ENCODE peak calls at places on chromosomes 3 and 15, in seven cellular contexts. W is IMR-90, V is A549, A is GM23248, Z is astrocyte, B is neural progenitor cell, P is neuronal stem cell. N is an unnamed sample.

GRCh38 chr3:118075873-118076272 is 958.8 kb downstream of the IGSF11 start:
- DNase-seq in A (no peak), V (no peak), W (peak; percentile 58), P (no peak), B (no peak), Z (peak; percentile 2), N (no peak)

GRCh38 chr3:24963762-24964625 is 464.1 kb upstream of the RARB start:
- DNase-seq in A (peak; percentile 50), P (peak; percentile 12), W (peak; percentile 17), B (peak; percentile 52), V (no peak), Z (peak; percentile 18), N (peak; percentile 23)

GRCh38 chr15:68256675-68257450 is 20.7 kb upstream of the FEM1B start:
- DNase-seq in W (peak; percentile 68), V (peak; percentile 64), B (peak; percentile 94), Z (peak; percentile 52), A (peak; percentile 96), P (peak; percentile 77), N (peak; percentile 92)

GRCh38 chr15:85541744-85542143 is 161.3 kb downstream of the AKAP13 start:
- DNase-seq in V (no peak), Z (no peak), B (no peak), A (peak; percentile 13), P (no peak), W (peak; percentile 37), N (no peak)

GRCh38 chr15:74173545-74174215 is at the start of gene ISLR:
- DNase-seq in V (no peak), Z (peak; percentile 18), B (no peak), A (peak; percentile 70), W (peak; percentile 8), P (no peak), N (no peak)

GRCh38 chr3:71075481-71075880 is 508.0 kb downstream of the FOXP1 start:
- DNase-seq in Z (no peak), V (no peak), W (no peak), B (no peak), A (no peak), P (no peak), N (no peak)

GRCh38 chr15:60660290-60661051 is 181.5 kb upstream of the ICE2 start:
- DNase-seq in A (peak; percentile 91), P (no peak), B (no peak), Z (peak; percentile 70), V (no peak), W (peak; percentile 73), N (peak; percentile 64)

GRCh38 chr3:131163-131889 is 65.2 kb upstream of the CHL1 start:
- DNase-seq in V (no peak), Z (no peak), B (no peak), A (no peak), W (no peak), P (no peak), N (no peak)

GRCh38 chr3:71130516-71131384 is 452.8 kb downstream of the FOXP1 start:
- DNase-seq in A (peak; percentile 41), P (no peak), Z (peak; percentile 87), B (peak; percentile 34), W (peak; percentile 83), V (no peak), N (peak; percentile 79)

GRCh38 chr15:57732526-57733331 is 26.2 kb downstream of the POLR2M start:
- DNase-seq in W (peak; percentile 50), B (peak; percentile 81), A (peak; percentile 69), P (peak; percentile 55), V (peak; percentile 46), Z (peak; percentile 35), N (peak; percentile 56)

GRCh38 chr15:51076898-51077564 is 17.7 kb downstream of the TNFAIP8L3 start:
- DNase-seq in P (no peak), Z (peak; percentile 67), W (no peak), A (no peak), B (no peak), V (no peak), N (peak; percentile 35)

GRCh38 chr3:109943181-109943580 is 605.8 kb upstream of the DPPA4 start:
- DNase-seq in V (no peak), Z (no peak), W (peak; percentile 9), A (no peak), B (no peak), P (no peak), N (no peak)

GRCh38 chr3:147200545-147200944 is 205.8 kb downstream of the ZIC4 start:
- DNase-seq in W (peak; percentile 84), Z (peak; percentile 43), A (peak; percentile 37), P (no peak), B (no peak), V (no peak), N (no peak)

GRCh38 chr3:42667096-42667522 is 13.6 kb downstream of the ZBTB47 start:
- DNase-seq in Z (no peak), B (no peak), A (no peak), V (no peak), P (no peak), W (no peak), N (no peak)

GRCh38 chr3:193347507-193348501 is 30.7 kb downstream of the ATP13A5 start:
- DNase-seq in Z (no peak), W (no peak), A (no peak), P (no peak), V (no peak), B (peak; percentile 67), N (no peak)

GRCh38 chr15:78393137-78393536 is 44.9 kb upstream of the IREB2 start:
- DNase-seq in W (no peak), V (no peak), Z (no peak), P (no peak), A (no peak), B (no peak), N (no peak)

GRCh38 chr3:86438544-86438943 is 552.4 kb downstream of the VGLL3 start:
- DNase-seq in W (no peak), Z (no peak), V (no peak), A (no peak), B (no peak), P (no peak), N (no peak)

GRCh38 chr3:16604887-16605602 is at the start of gene DAZL:
- DNase-seq in P (no peak), V (no peak), B (no peak), Z (no peak), W (no peak), A (no peak), N (no peak)

GRCh38 chr3:18393906-18394305 is 31.2 kb downstream of the SATB1 start:
- DNase-seq in Z (no peak), P (no peak), B (no peak), V (no peak), W (peak; percentile 16), A (peak; percentile 47), N (no peak)

GRCh38 chr3:185276415-185276814 is 22.6 kb upstream of the EHHADH start:
- DNase-seq in W (no peak), A (no peak), B (no peak), P (no peak), V (no peak), Z (no peak), N (no peak)

GRCh38 chr3:185282696-185283373 is 29.0 kb upstream of the EHHADH start:
- DNase-seq in V (peak; percentile 87), P (peak; percentile 85), B (peak; percentile 97), A (peak; percentile 99), W (peak; percentile 93), Z (peak; percentile 90), N (peak; percentile 100)

GRCh38 chr3:185283374-185283935 is 29.6 kb upstream of the EHHADH start:
- DNase-seq in V (peak; percentile 24), W (peak; percentile 16), A (peak; percentile 32), B (no peak), Z (peak; percentile 45), P (no peak), N (no peak)

GRCh38 chr3:185279582-185280138 is 25.8 kb upstream of the EHHADH start:
- DNase-seq in V (no peak), A (no peak), W (no peak), Z (no peak), B (no peak), P (no peak), N (no peak)

DNA sequence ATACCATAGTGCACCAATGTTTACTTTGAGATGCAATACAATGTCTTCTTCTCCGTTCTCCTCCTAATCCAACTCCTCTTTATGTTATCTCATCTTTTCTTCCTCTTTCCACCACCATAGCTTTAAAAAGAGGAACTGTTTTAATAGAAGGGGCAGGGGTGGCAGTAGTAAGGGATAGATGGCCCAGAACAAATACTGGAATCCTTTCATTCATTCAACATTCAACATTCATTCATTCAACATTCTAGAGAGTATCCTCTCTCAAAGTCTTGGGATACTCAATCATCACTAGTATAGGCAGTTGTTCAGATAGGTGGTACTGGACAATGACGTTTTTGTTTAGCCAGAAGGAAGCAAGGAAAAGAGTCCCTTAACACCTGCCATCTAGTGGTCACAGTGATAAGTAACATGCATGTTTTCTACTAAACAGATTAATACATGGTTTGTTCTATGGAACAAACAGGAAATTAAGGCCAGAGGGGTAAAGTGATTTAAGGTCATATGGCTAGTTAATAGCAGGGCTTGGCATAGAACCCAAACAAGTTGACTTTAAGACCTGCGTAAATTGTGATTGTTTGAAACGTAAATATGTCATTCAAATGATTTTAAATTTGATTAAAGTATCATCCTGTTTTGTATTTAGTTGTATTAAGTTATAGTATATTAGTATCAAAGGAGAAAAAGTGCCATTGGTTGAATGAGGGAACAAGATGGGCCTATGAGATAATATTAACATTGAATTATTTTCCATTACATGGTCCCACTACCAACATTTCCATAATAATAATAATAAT is 26.9 kb upstream of the EHHADH start:
- DNase-seq in Z (peak; percentile 53), B (peak; percentile 71), P (no peak), V (peak; percentile 56), A (peak; percentile 78), W (peak; percentile 70), N (peak; percentile 82)
- H3K4me2 ChIP-seq in Z (no peak overlapping the region), B (peak overlapping the region; percentile 37), P (no peak overlapping the region), V (peak overlapping the region; percentile 37), A (no peak overlapping the region), W (no peak overlapping the region), N (peak overlapping the region; percentile 25)

GRCh38 chr3:132448211-132448961 is 31.1 kb downstream of the DNAJC13 start:
- DNase-seq in B (no peak), V (no peak), P (no peak), A (peak; percentile 61), W (peak; percentile 69), Z (peak; percentile 39), N (peak; percentile 67)
- H3K4me2 ChIP-seq in B (no peak overlapping the region), V (no peak overlapping the region), P (no peak overlapping the region), A (peak overlapping the region; percentile 33), W (peak overlapping the region; percentile 46), Z (peak overlapping the region; percentile 16), N (peak overlapping the region; percentile 76)

GRCh38 chr3:113211370-113212154 is at the start of gene BOC:
- DNase-seq in B (peak; percentile 77), W (peak; percentile 68), V (peak; percentile 45), A (peak; percentile 81), Z (peak; percentile 73), P (peak; percentile 63), N (peak; percentile 14)
- H3K4me2 ChIP-seq in B (peak within 1 kb of the TSS; percentile 99), W (peak within 1 kb of the TSS; percentile 98), V (peak within 1 kb of the TSS; percentile 96), A (peak within 1 kb of the TSS; percentile 98), Z (peak within 1 kb of the TSS; percentile 99), P (peak within 1 kb of the TSS; percentile 83), N (peak within 1 kb of the TSS; percentile 94)

GRCh38 chr3:8766148-8766547 is 3.3 kb downstream of the OXTR start:
- DNase-seq in W (no peak), P (no peak), V (no peak), A (no peak), B (no peak), Z (no peak), N (no peak)

GRCh38 chr3:8767181-8767666 is 2.2 kb downstream of the OXTR start:
- DNase-seq in V (no peak), Z (no peak), P (no peak), B (no peak), A (peak; percentile 45), W (no peak), N (no peak)

GRCh38 chr3:8768364-8769087 is 887 bp downstream of the OXTR start:
- DNase-seq in V (no peak), B (no peak), P (no peak), W (no peak), Z (no peak), A (peak; percentile 55), N (no peak)

GRCh38 chr3:8769088-8769822 is at the start of gene OXTR:
- DNase-seq in A (peak; percentile 90), P (peak; percentile 77), W (peak; percentile 82), V (peak; percentile 78), B (peak; percentile 92), Z (peak; percentile 77), N (peak; percentile 65)

GRCh38 chr3:8767667-8768363 is 1.6 kb downstream of the OXTR start:
- DNase-seq in Z (peak; percentile 32), W (no peak), B (peak; percentile 42), V (no peak), A (peak; percentile 56), P (no peak), N (no peak)
- H3K4me2 ChIP-seq in Z (peak overlapping the region; percentile 98), W (peak overlapping the region; percentile 87), B (peak overlapping the region; percentile 88), V (no peak overlapping the region), A (peak overlapping the region; percentile 84), P (peak overlapping the region; percentile 91), N (peak overlapping the region; percentile 90)